ENCODE peak calls at places on chromosomes 11 and 22, in nine cellular contexts. One of them, this sample, is unnamed.

GRCh38 chr11:10454902-10455631 is at the start of gene AMPD3:
- DNase-seq in neural progenitor cell: peak
- DNase-seq in epithelial cell of proximal tubule: peak
- DNase-seq in bronchial epithelial cell: peak
- DNase-seq in Caco-2: peak
- DNase-seq in fibroblast of lung: peak
- DNase-seq in A549: peak
- DNase-seq in choroid plexus epithelial cell: peak
- DNase-seq in pancreas: no peak
- DNase-seq in this sample: peak

GRCh38 chr11:11467278-11467677 is 114.2 kb upstream of the CSNK2A3 start:
- DNase-seq in Caco-2: no peak
- DNase-seq in pancreas: no peak
- DNase-seq in A549: no peak
- DNase-seq in choroid plexus epithelial cell: no peak
- DNase-seq in epithelial cell of proximal tubule: no peak
- DNase-seq in bronchial epithelial cell: no peak
- DNase-seq in neural progenitor cell: no peak
- DNase-seq in fibroblast of lung: no peak
- DNase-seq in this sample: no peak

GRCh38 chr11:132139181-132139580 is 768.8 kb downstream of the NTM start:
- DNase-seq in choroid plexus epithelial cell: no peak
- DNase-seq in pancreas: no peak
- DNase-seq in neural progenitor cell: no peak
- DNase-seq in A549: no peak
- DNase-seq in Caco-2: no peak
- DNase-seq in epithelial cell of proximal tubule: no peak
- DNase-seq in bronchial epithelial cell: peak
- DNase-seq in fibroblast of lung: no peak
- DNase-seq in this sample: no peak

GRCh38 chr22:46735747-46736608 is 2.1 kb downstream of the CERK start:
- DNase-seq in Caco-2: no peak
- DNase-seq in fibroblast of lung: peak
- DNase-seq in A549: no peak
- DNase-seq in neural progenitor cell: peak
- DNase-seq in epithelial cell of proximal tubule: no peak
- DNase-seq in bronchial epithelial cell: no peak
- DNase-seq in choroid plexus epithelial cell: no peak
- DNase-seq in pancreas: no peak
- DNase-seq in this sample: no peak

GRCh38 chr11:12397953-12398352 is 20.6 kb downstream of the PARVA start:
- DNase-seq in A549: no peak
- DNase-seq in epithelial cell of proximal tubule: no peak
- DNase-seq in neural progenitor cell: no peak
- DNase-seq in Caco-2: no peak
- DNase-seq in pancreas: no peak
- DNase-seq in fibroblast of lung: peak
- DNase-seq in bronchial epithelial cell: no peak
- DNase-seq in choroid plexus epithelial cell: peak
- DNase-seq in this sample: no peak

GRCh38 chr11:1650034-1650917 is 20.7 kb downstream of the KRTAP5-5 start:
- DNase-seq in neural progenitor cell: no peak
- DNase-seq in fibroblast of lung: no peak
- DNase-seq in A549: no peak
- DNase-seq in Caco-2: no peak
- DNase-seq in bronchial epithelial cell: peak
- DNase-seq in choroid plexus epithelial cell: no peak
- DNase-seq in epithelial cell of proximal tubule: no peak
- DNase-seq in pancreas: no peak
- DNase-seq in this sample: no peak

GRCh38 chr22:48301421-48301820 is 1526.3 kb downstream of the BRD1 start:
- DNase-seq in pancreas: no peak
- DNase-seq in neural progenitor cell: no peak
- DNase-seq in choroid plexus epithelial cell: no peak
- DNase-seq in bronchial epithelial cell: no peak
- DNase-seq in epithelial cell of proximal tubule: no peak
- DNase-seq in A549: no peak
- DNase-seq in Caco-2: no peak
- DNase-seq in fibroblast of lung: no peak
- DNase-seq in this sample: no peak

GRCh38 chr11:118168751-118169150 is 7.7 kb downstream of the SCN2B start:
- DNase-seq in A549: no peak
- DNase-seq in pancreas: no peak
- DNase-seq in fibroblast of lung: no peak
- DNase-seq in choroid plexus epithelial cell: no peak
- DNase-seq in neural progenitor cell: no peak
- DNase-seq in bronchial epithelial cell: peak
- DNase-seq in epithelial cell of proximal tubule: no peak
- DNase-seq in Caco-2: peak
- DNase-seq in this sample: no peak

GRCh38 chr11:20912046-20912821 is 242.8 kb downstream of the NELL1 start:
- DNase-seq in Caco-2: no peak
- DNase-seq in fibroblast of lung: no peak
- DNase-seq in pancreas: no peak
- DNase-seq in epithelial cell of proximal tubule: no peak
- DNase-seq in A549: no peak
- DNase-seq in neural progenitor cell: no peak
- DNase-seq in choroid plexus epithelial cell: no peak
- DNase-seq in bronchial epithelial cell: no peak
- DNase-seq in this sample: no peak

GRCh38 chr22:38062782-38063181 is 5.6 kb downstream of the PICK1 start:
- DNase-seq in pancreas: no peak
- DNase-seq in neural progenitor cell: no peak
- DNase-seq in A549: no peak
- DNase-seq in Caco-2: no peak
- DNase-seq in choroid plexus epithelial cell: no peak
- DNase-seq in epithelial cell of proximal tubule: no peak
- DNase-seq in bronchial epithelial cell: no peak
- DNase-seq in fibroblast of lung: no peak
- DNase-seq in this sample: no peak

GRCh38 chr22:46604306-46604690 is 15.9 kb upstream of the GRAMD4 start:
- DNase-seq in Caco-2: no peak
- DNase-seq in A549: no peak
- DNase-seq in pancreas: no peak
- DNase-seq in epithelial cell of proximal tubule: no peak
- DNase-seq in bronchial epithelial cell: no peak
- DNase-seq in fibroblast of lung: no peak
- DNase-seq in choroid plexus epithelial cell: peak
- DNase-seq in neural progenitor cell: no peak
- DNase-seq in this sample: no peak

GRCh38 chr11:78231962-78232459 is 43.3 kb downstream of the USP35 start:
- DNase-seq in epithelial cell of proximal tubule: no peak
- DNase-seq in choroid plexus epithelial cell: peak
- DNase-seq in bronchial epithelial cell: peak
- DNase-seq in A549: no peak
- DNase-seq in fibroblast of lung: peak
- DNase-seq in pancreas: no peak
- DNase-seq in neural progenitor cell: no peak
- DNase-seq in Caco-2: no peak
- DNase-seq in this sample: no peak

GRCh38 chr11:96168623-96169022 is 174.4 kb downstream of the MAML2 start:
- DNase-seq in pancreas: no peak
- DNase-seq in fibroblast of lung: peak
- DNase-seq in epithelial cell of proximal tubule: peak
- DNase-seq in bronchial epithelial cell: peak
- DNase-seq in choroid plexus epithelial cell: peak
- DNase-seq in Caco-2: no peak
- DNase-seq in neural progenitor cell: no peak
- DNase-seq in A549: peak
- DNase-seq in this sample: peak

GRCh38 chr11:77199346-77199745 is 71.3 kb downstream of the MYO7A start:
- DNase-seq in bronchial epithelial cell: no peak
- DNase-seq in pancreas: peak
- DNase-seq in A549: no peak
- DNase-seq in epithelial cell of proximal tubule: no peak
- DNase-seq in Caco-2: no peak
- DNase-seq in fibroblast of lung: no peak
- DNase-seq in choroid plexus epithelial cell: no peak
- DNase-seq in neural progenitor cell: no peak
- DNase-seq in this sample: no peak

GRCh38 chr11:97574976-97575665 is 1185.3 kb downstream of the JRKL start:
- DNase-seq in neural progenitor cell: no peak
- DNase-seq in choroid plexus epithelial cell: peak
- DNase-seq in Caco-2: no peak
- DNase-seq in bronchial epithelial cell: no peak
- DNase-seq in A549: no peak
- DNase-seq in fibroblast of lung: peak
- DNase-seq in pancreas: no peak
- DNase-seq in epithelial cell of proximal tubule: no peak
- DNase-seq in this sample: no peak

GRCh38 chr22:38294193-38294592 is 21.4 kb upstream of the TMEM184B start:
- DNase-seq in neural progenitor cell: no peak
- DNase-seq in epithelial cell of proximal tubule: no peak
- DNase-seq in Caco-2: no peak
- DNase-seq in bronchial epithelial cell: no peak
- DNase-seq in pancreas: no peak
- DNase-seq in A549: no peak
- DNase-seq in fibroblast of lung: no peak
- DNase-seq in choroid plexus epithelial cell: no peak
- DNase-seq in this sample: no peak

GRCh38 chr11:18836415-18836814 is 44.8 kb upstream of the PTPN5 start:
- DNase-seq in neural progenitor cell: peak
- DNase-seq in choroid plexus epithelial cell: no peak
- DNase-seq in pancreas: no peak
- DNase-seq in A549: no peak
- DNase-seq in Caco-2: peak
- DNase-seq in epithelial cell of proximal tubule: no peak
- DNase-seq in bronchial epithelial cell: peak
- DNase-seq in fibroblast of lung: no peak
- DNase-seq in this sample: no peak

GRCh38 chr22:29907753-29908515 is 25.0 kb downstream of the MTMR3 start:
- DNase-seq in Caco-2: peak
- DNase-seq in A549: peak
- DNase-seq in bronchial epithelial cell: peak
- DNase-seq in epithelial cell of proximal tubule: peak
- DNase-seq in neural progenitor cell: no peak
- DNase-seq in fibroblast of lung: peak
- DNase-seq in choroid plexus epithelial cell: peak
- DNase-seq in pancreas: peak
- DNase-seq in this sample: peak

GRCh38 chr11:9138612-9139579 is 47.5 kb upstream of the SCUBE2 start:
- DNase-seq in bronchial epithelial cell: peak
- DNase-seq in epithelial cell of proximal tubule: peak
- DNase-seq in fibroblast of lung: peak
- DNase-seq in pancreas: peak
- DNase-seq in neural progenitor cell: no peak
- DNase-seq in choroid plexus epithelial cell: peak
- DNase-seq in A549: peak
- DNase-seq in Caco-2: no peak
- DNase-seq in this sample: peak
- H3K4me3 ChIP-seq in bronchial epithelial cell: no peak
- H3K4me3 ChIP-seq in epithelial cell of proximal tubule: no peak
- H3K4me3 ChIP-seq in fibroblast of lung: no peak
- H3K4me3 ChIP-seq in pancreas: no peak
- H3K4me3 ChIP-seq in neural progenitor cell: no peak
- H3K4me3 ChIP-seq in choroid plexus epithelial cell: no peak
- H3K4me3 ChIP-seq in A549: no peak
- H3K4me3 ChIP-seq in Caco-2: no peak
- H3K4me3 ChIP-seq in this sample: no peak

DNA sequence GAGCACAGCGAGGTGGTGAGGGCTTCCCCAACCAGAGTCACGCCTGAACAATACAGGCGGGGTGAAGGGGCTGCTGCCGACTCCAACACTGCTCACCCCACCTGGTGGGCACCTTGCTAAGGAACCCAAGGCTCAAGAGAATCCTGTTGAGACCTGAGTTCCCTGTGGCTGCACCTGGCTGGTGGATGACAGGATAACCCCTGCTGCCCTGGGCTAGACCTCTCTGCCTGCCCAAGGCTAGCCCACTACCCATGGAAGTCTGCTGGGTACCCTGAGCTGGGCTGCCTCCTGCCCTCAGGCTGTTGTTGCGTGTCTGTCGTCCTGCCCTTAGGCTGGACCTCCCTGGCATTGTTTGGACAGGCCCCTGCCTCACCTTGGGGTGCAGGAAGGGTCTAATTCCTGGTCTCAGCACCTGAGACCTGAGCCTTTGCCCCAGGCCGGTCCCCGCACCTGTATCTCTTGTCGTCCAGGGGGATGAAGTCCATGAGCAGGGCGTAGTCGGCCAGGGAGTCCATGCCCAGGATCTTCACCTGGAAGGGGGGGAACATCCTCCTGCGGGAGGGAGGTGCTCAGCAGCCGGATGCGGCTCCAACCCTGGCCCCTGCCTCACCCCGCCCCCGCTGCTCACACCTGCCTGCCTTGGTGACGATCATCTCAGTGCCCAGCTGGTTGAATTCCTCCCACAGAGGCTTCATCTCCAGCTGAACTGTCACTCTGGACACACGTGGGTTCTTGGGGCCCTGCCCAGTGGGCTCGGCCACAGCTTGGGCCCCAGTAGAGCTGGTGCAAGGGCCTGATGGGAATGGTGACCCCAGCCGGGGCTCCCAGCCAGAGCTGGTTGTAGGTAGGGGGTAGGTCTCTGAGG is 4.9 kb upstream of the NUDT8 start:
- DNase-seq in epithelial cell of proximal tubule: no peak
- DNase-seq in choroid plexus epithelial cell: no peak
- DNase-seq in neural progenitor cell: no peak
- DNase-seq in Caco-2: no peak
- DNase-seq in fibroblast of lung: no peak
- DNase-seq in A549: no peak
- DNase-seq in bronchial epithelial cell: no peak
- DNase-seq in pancreas: no peak
- DNase-seq in this sample: no peak
- TF ChIP-seq CTCF in epithelial cell of proximal tubule: no peak
- TF ChIP-seq CTCF in choroid plexus epithelial cell: no peak
- TF ChIP-seq CTCF in neural progenitor cell: no peak
- TF ChIP-seq CTCF in Caco-2: no peak
- TF ChIP-seq CTCF in fibroblast of lung: no peak
- TF ChIP-seq CTCF in A549: no peak
- TF ChIP-seq CTCF in bronchial epithelial cell: no peak
- TF ChIP-seq CTCF in pancreas: no peak
- TF ChIP-seq CTCF in this sample: no peak

GRCh38 chr11:35553021-35553420 is 27.6 kb upstream of the PAMR1 start:
- DNase-seq in A549: no peak
- DNase-seq in choroid plexus epithelial cell: peak
- DNase-seq in fibroblast of lung: no peak
- DNase-seq in bronchial epithelial cell: no peak
- DNase-seq in pancreas: no peak
- DNase-seq in epithelial cell of proximal tubule: no peak
- DNase-seq in Caco-2: no peak
- DNase-seq in neural progenitor cell: no peak
- DNase-seq in this sample: no peak
- H3K4me3 ChIP-seq in A549: no peak
- H3K4me3 ChIP-seq in choroid plexus epithelial cell: no peak
- H3K4me3 ChIP-seq in fibroblast of lung: no peak
- H3K4me3 ChIP-seq in bronchial epithelial cell: no peak
- H3K4me3 ChIP-seq in pancreas: no peak
- H3K4me3 ChIP-seq in epithelial cell of proximal tubule: no peak
- H3K4me3 ChIP-seq in Caco-2: no peak
- H3K4me3 ChIP-seq in neural progenitor cell: no peak
- H3K4me3 ChIP-seq in this sample: no peak

DNA sequence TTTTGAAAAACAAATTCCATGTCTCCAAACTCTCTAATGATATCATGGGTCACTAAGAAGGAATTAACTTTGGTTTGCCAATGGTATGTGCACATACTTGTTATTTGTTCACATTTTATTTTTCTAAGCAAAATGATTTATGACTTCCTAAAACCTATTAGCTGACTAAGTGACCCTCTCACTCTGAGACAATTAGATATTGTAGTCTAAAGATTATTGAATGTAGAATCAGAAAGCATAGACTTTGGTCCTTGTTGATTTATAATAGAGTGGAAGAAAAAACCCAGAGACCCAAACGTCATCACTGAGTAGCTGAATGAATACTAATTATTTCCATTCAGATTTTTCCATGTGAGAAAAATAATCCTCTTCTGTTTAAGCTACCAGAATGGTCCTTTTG is 243.5 kb upstream of the ANO3 start:
- DNase-seq in fibroblast of lung: peak
- DNase-seq in neural progenitor cell: no peak
- DNase-seq in epithelial cell of proximal tubule: no peak
- DNase-seq in bronchial epithelial cell: no peak
- DNase-seq in A549: no peak
- DNase-seq in Caco-2: no peak
- DNase-seq in choroid plexus epithelial cell: no peak
- DNase-seq in pancreas: no peak
- DNase-seq in this sample: peak
- TF ChIP-seq CTCF in fibroblast of lung: no peak
- TF ChIP-seq CTCF in neural progenitor cell: no peak
- TF ChIP-seq CTCF in epithelial cell of proximal tubule: no peak
- TF ChIP-seq CTCF in bronchial epithelial cell: no peak
- TF ChIP-seq CTCF in A549: no peak
- TF ChIP-seq CTCF in Caco-2: no peak
- TF ChIP-seq CTCF in choroid plexus epithelial cell: no peak
- TF ChIP-seq CTCF in pancreas: no peak
- TF ChIP-seq CTCF in this sample: no peak